ENCODE peak calls at places on chromosome 3, in four cellular contexts. E, H, J and Y are unnamed samples.

GRCh38 chr3:52292247-52293065 is 4.8 kb downstream of the GLYCTK start:
- DNase-seq in E (no peak), H (no peak), J (no peak), Y (peak)

GRCh38 chr3:186603159-186603558 is 9.7 kb upstream of the AHSG start:
- DNase-seq in E (no peak), H (no peak), J (no peak), Y (no peak)

GRCh38 chr3:71304684-71305083 is 278.8 kb downstream of the FOXP1 start:
- DNase-seq in E (no peak), H (no peak), J (no peak), Y (peak)

GRCh38 chr3:152202976-152203626 is 65.6 kb upstream of the MBNL1 start:
- DNase-seq in E (no peak), H (no peak), J (no peak), Y (no peak)

GRCh38 chr3:171342783-171343420 is 117.3 kb downstream of the TNIK start:
- DNase-seq in E (no peak), H (no peak), J (no peak), Y (no peak)

GRCh38 chr3:185688808-185689207 is 102.7 kb downstream of the SENP2 start:
- DNase-seq in E (no peak), H (no peak), J (peak), Y (no peak)

GRCh38 chr3:61821823-61822251 is 260.5 kb downstream of the PTPRG start:
- DNase-seq in E (no peak), H (no peak), J (no peak), Y (no peak)

GRCh38 chr3:152298393-152299242 is 29.9 kb downstream of the MBNL1 start:
- DNase-seq in E (no peak), H (no peak), J (peak), Y (no peak)

GRCh38 chr3:15708882-15709677 is 88.7 kb downstream of the ANKRD28 start:
- DNase-seq in E (no peak), H (no peak), J (no peak), Y (no peak)

GRCh38 chr3:24520941-24521305 is 26.3 kb upstream of the THRB start:
- DNase-seq in E (no peak), H (no peak), J (no peak), Y (no peak)

GRCh38 chr3:5194801-5195509 is 7.4 kb downstream of the EDEM1 start:
- DNase-seq in E (no peak), H (no peak), J (no peak), Y (peak)

GRCh38 chr3:85148056-85148455 is 189.3 kb downstream of the CADM2 start:
- DNase-seq in E (no peak), H (no peak), J (no peak), Y (no peak)

GRCh38 chr3:31943041-31943440 is 38.0 kb downstream of the OSBPL10 start:
- DNase-seq in E (no peak), H (no peak), J (no peak), Y (no peak)

GRCh38 chr3:151630938-151631417 is 102.7 kb upstream of the AADACL2 start:
- DNase-seq in E (no peak), H (no peak), J (no peak), Y (no peak)

GRCh38 chr3:111917300-111917699 is 58.2 kb downstream of the PHLDB2 start:
- DNase-seq in E (no peak), H (no peak), J (no peak), Y (no peak)
- TF ChIP-seq POLR2AphosphoS5 in E (no peak), H (no peak), J (no peak), Y (no peak)

GRCh38 chr3:49027634-49028033 is 1.6 kb downstream of the IMPDH2 start:
- DNase-seq in E (no peak), H (no peak), J (no peak), Y (no peak)

GRCh38 chr3:49030331-49030730 is 1.1 kb upstream of the IMPDH2 start:
- DNase-seq in E (no peak), H (no peak), J (no peak), Y (no peak)

GRCh38 chr3:49028298-49028672 is 913 bp downstream of the IMPDH2 start:
- DNase-seq in E (no peak), H (no peak), J (no peak), Y (no peak)

GRCh38 chr3:49028673-49029562 is at the start of gene IMPDH2:
- DNase-seq in E (peak), H (peak), J (peak), Y (peak)

GRCh38 chr3:49029563-49029884 is 326 bp upstream of the IMPDH2 start:
- DNase-seq in E (no peak), H (no peak), J (no peak), Y (no peak)
- TF ChIP-seq POLR2AphosphoS5 in E (no peak), H (no peak), J (no peak), Y (no peak)

GRCh38 chr3:141450727-141451378 is 36.0 kb upstream of the RASA2 start:
- DNase-seq in E (no peak), H (no peak), J (no peak), Y (no peak)
- TF ChIP-seq POLR2AphosphoS5 in E (no peak), H (no peak), J (no peak), Y (no peak)

GRCh38 chr3:10507331-10507730 is 1.9 kb upstream of the ATP2B2 start:
- DNase-seq in E (no peak), H (no peak), J (no peak), Y (no peak)

GRCh38 chr3:10509325-10509724 is 3.9 kb upstream of the ATP2B2 start:
- DNase-seq in E (no peak), H (no peak), J (no peak), Y (no peak)

GRCh38 chr3:10510086-10510742 is 4.8 kb upstream of the ATP2B2 start:
- DNase-seq in E (no peak), H (no peak), J (no peak), Y (no peak)

GRCh38 chr3:10508235-10508618 is 2.8 kb upstream of the ATP2B2 start:
- DNase-seq in E (no peak), H (no peak), J (no peak), Y (no peak)

DNA sequence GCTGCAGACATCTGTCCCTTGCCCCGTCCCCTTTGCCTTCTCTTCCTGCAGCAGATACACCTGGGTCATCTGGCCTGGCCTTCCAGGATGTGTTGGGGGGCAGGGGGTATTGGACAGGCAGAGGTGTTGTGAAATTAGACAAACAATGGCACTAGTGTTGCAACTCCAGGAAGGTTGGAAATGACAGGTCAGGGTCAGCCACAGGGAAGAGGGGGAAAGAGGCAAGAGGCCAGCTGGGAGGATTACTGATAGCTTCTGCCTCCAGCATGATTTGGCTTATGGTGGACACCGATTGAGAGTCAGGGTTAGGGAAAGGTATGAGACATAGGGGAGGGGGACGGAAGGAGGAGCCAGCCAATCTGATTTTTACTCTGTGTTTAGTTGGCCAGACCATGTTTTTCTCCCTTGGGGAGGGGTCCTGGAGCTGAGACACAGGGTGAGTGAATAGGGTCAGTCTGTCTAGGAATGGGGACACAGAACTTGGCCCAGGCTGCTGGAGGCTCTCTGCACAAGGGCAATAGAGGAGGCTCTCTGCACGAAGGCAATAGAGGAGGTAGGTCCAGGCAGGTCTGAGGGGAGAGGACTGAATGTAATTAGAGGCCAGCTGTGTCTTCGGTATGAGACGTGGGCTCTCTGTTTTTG is 3.4 kb upstream of the ATP2B2 start:
- DNase-seq in E (no peak), H (no peak), J (no peak), Y (no peak)
- TF ChIP-seq POLR2AphosphoS5 in E (no peak), H (no peak), J (no peak), Y (no peak)

GRCh38 chr3:169772951-169773816 is at the start of gene MYNN:
- DNase-seq in E (peak), H (peak), J (peak), Y (peak)

GRCh38 chr3:169774186-169774585 is 990 bp downstream of the MYNN start:
- DNase-seq in E (no peak), H (no peak), J (no peak), Y (no peak)

GRCh38 chr3:169769287-169770181 is at the start of gene ACTRT3:
- DNase-seq in E (peak), H (peak), J (peak), Y (peak)

GRCh38 chr3:169771651-169772529 is 1.3 kb upstream of the MYNN start:
- DNase-seq in E (peak), H (no peak), J (peak), Y (no peak)

GRCh38 chr3:169772530-169772950 is 656 bp upstream of the MYNN start:
- DNase-seq in E (no peak), H (no peak), J (peak), Y (peak)
- TF ChIP-seq POLR2AphosphoS5 in E (no peak), H (no peak), J (no peak), Y (no peak)

GRCh38 chr3:114437897-114438296 is 144.1 kb downstream of the TIGIT start:
- DNase-seq in E (no peak), H (no peak), J (no peak), Y (no peak)
- TF ChIP-seq POLR2AphosphoS5 in E (no peak), H (no peak), J (no peak), Y (no peak)

DNA sequence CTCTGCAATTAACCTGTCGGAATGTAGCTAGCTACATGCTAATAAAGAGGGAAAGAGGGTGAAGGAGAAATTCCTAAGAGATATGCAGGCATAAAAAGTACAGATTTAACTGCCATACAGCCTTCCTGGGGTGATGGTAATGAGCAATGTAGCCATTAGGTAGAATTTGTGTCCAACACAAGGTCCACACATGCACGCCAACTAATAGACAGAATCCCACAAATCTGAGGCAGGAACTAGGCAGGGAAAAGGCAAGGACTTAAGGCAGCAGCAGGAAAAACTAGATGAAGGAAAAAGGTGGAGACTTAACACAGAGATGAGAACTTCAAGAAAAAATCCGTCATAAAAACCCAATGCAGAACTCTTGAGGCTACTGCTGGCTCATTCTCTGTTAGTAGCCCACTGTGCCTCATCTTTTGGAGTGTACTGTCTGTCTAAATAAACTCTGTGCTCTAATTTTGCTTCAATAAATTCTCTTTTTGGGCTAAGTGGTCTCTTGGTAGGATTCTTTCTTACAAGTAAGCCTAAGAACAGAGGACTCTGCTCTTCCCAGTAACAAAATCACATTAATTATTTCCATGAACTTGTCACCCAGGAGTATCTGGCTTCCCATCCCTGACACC is 81.5 kb downstream of the BTLA start:
- DNase-seq in E (no peak), H (no peak), J (no peak), Y (no peak)
- TF ChIP-seq POLR2AphosphoS5 in E (no peak), H (no peak), J (no peak), Y (no peak)

GRCh38 chr3:42071720-42072582 is 19.2 kb upstream of the TRAK1 start:
- DNase-seq in E (peak), H (no peak), J (peak), Y (peak)
- TF ChIP-seq POLR2AphosphoS5 in E (no peak), H (no peak), J (no peak), Y (peak)